ENCODE peak calls at places on chromosomes 13 and 19, in four cellular contexts. V, F, T and S are unnamed samples.

GRCh38 chr19:40736661-40737060 is 13.6 kb downstream of the ACTMAP start:
- DNase-seq in V (no peak), F (no peak), T (no peak), S (no peak)

GRCh38 chr13:30908416-30908980 is 2.4 kb downstream of the MEDAG start:
- DNase-seq in V (no peak), F (no peak), T (no peak), S (no peak)

GRCh38 chr13:111174377-111174776 is 59.3 kb downstream of the ARHGEF7 start:
- DNase-seq in V (no peak), F (no peak), T (no peak), S (no peak)

GRCh38 chr13:80751854-80752253 is 410.9 kb upstream of the SPRY2 start:
- DNase-seq in V (no peak), F (no peak), T (no peak), S (peak; percentile 82)

GRCh38 chr19:1907563-1908363 is 2.6 kb downstream of the ADAT3 start:
- DNase-seq in V (no peak), F (no peak), T (peak; percentile 92), S (no peak)

GRCh38 chr13:23921451-23921888 is 24.2 kb upstream of the C1QTNF9B start:
- DNase-seq in V (peak; percentile 68), F (peak; percentile 54), T (peak; percentile 38), S (peak; percentile 93)

GRCh38 chr13:103040006-103040405 is 26.2 kb downstream of the SLC10A2 start:
- DNase-seq in V (no peak), F (no peak), T (no peak), S (no peak)

GRCh38 chr13:74259641-74260040 is 125.4 kb upstream of the KLF12 start:
- DNase-seq in V (no peak), F (no peak), T (no peak), S (no peak)

GRCh38 chr19:41821003-41821735 is 23.3 kb downstream of the LYPD4 start:
- DNase-seq in V (peak; percentile 76), F (peak; percentile 27), T (no peak), S (peak; percentile 73)

GRCh38 chr19:44927746-44928145 is 13.3 kb downstream of the APOC1 start:
- DNase-seq in V (no peak), F (no peak), T (no peak), S (no peak)

GRCh38 chr13:21365574-21365973 is 93.5 kb downstream of the ZDHHC20 start:
- DNase-seq in V (no peak), F (no peak), T (no peak), S (no peak)

GRCh38 chr19:40139533-40140287 is 49.0 kb upstream of the ZNF780A start:
- DNase-seq in V (no peak), F (no peak), T (no peak), S (peak; percentile 44)

GRCh38 chr19:40570313-40571004 is 6.2 kb upstream of the SHKBP1 start:
- DNase-seq in V (peak; percentile 100), F (peak; percentile 100), T (peak; percentile 100), S (peak; percentile 100)

GRCh38 chr19:41703602-41704293 is 4.7 kb upstream of the CEACAM5 start:
- DNase-seq in V (peak; percentile 13), F (no peak), T (no peak), S (no peak)

GRCh38 chr13:28467034-28467433 is 27.9 kb downstream of the FLT1 start:
- DNase-seq in V (no peak), F (no peak), T (no peak), S (peak; percentile 32)

GRCh38 chr13:110387451-110388140 is 80.5 kb downstream of the COL4A2 start:
- DNase-seq in V (peak; percentile 73), F (no peak), T (peak; percentile 61), S (peak; percentile 70)

GRCh38 chr13:110811008-110811720 is 97.7 kb downstream of the ING1 start:
- DNase-seq in V (no peak), F (no peak), T (no peak), S (no peak)

GRCh38 chr19:1655992-1656608 is 3.7 kb upstream of the TCF3 start:
- DNase-seq in V (no peak), F (no peak), T (no peak), S (no peak)

GRCh38 chr19:33000510-33000909 is 28.5 kb downstream of the FAAP24 start:
- DNase-seq in V (no peak), F (no peak), T (no peak), S (no peak)

GRCh38 chr13:78147905-78148304 is 229.3 kb upstream of the EDNRB start:
- DNase-seq in V (no peak), F (no peak), T (peak; percentile 18), S (peak; percentile 88)

GRCh38 chr13:21894091-21894490 is 223.2 kb downstream of the FGF9 start:
- DNase-seq in V (no peak), F (no peak), T (no peak), S (no peak)

GRCh38 chr13:37816276-37816675 is 53.3 kb downstream of the TRPC4 start:
- DNase-seq in V (no peak), F (no peak), T (no peak), S (no peak)

GRCh38 chr19:33621811-33622504 is at the start of gene CHST8:
- DNase-seq in V (peak; percentile 82), F (no peak), T (peak; percentile 11), S (peak; percentile 74)

GRCh38 chr13:100357764-100358163 is 230.8 kb downstream of the GGACT start:
- DNase-seq in V (no peak), F (no peak), T (no peak), S (no peak)

GRCh38 chr19:34232566-34233481 is 21.5 kb upstream of the GARRE1 start:
- DNase-seq in V (no peak), F (no peak), T (no peak), S (no peak)

GRCh38 chr13:78121001-78121400 is 202.4 kb upstream of the EDNRB start:
- DNase-seq in V (no peak), F (no peak), T (no peak), S (peak; percentile 61)

GRCh38 chr13:40505196-40505595 is 161.2 kb downstream of the FOXO1 start:
- DNase-seq in V (no peak), F (no peak), T (no peak), S (no peak)

GRCh38 chr19:2983351-2984195 is 6.2 kb downstream of the TLE6 start:
- DNase-seq in V (peak; percentile 92), F (peak; percentile 83), T (peak; percentile 98), S (peak; percentile 88)

GRCh38 chr13:90447735-90448103 is 899.8 kb upstream of the MIR17HG start:
- DNase-seq in V (no peak), F (no peak), T (no peak), S (peak; percentile 91)

GRCh38 chr19:44847144-44848035 is 1.3 kb downstream of the NECTIN2 start:
- DNase-seq in V (peak; percentile 81), F (no peak), T (peak; percentile 41), S (peak; percentile 76)

GRCh38 chr13:94312511-94313191 is 166.8 kb downstream of the DCT start:
- DNase-seq in V (no peak), F (no peak), T (no peak), S (peak; percentile 30)

GRCh38 chr19:8585894-8586750 is 8.9 kb upstream of the MYO1F start:
- DNase-seq in V (peak; percentile 93), F (peak; percentile 64), T (peak; percentile 51), S (peak; percentile 89)

DNA sequence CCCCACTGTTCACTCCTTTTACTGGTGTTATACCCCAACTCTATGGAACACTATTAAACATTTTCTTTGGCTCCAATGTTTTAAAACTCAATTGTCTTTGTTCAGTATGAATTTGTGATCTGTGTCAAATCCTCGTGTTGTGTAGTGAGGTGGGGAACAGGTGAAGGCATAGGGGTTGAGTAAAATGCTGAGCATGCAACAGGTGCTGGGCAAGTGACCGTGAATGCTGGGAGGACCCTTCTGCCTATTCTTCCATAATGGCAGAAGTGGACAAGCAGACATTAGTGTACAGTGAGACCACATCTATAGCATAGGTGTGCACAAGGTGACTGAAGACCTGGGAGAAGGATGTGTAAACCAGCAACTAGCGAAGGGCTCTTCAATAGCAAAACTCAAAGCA is 1188.0 kb downstream of the UQCRFS1 start:
- DNase-seq in V (no peak), F (no peak), T (no peak), S (no peak)
- H2AK5ac ChIP-seq in V (no peak overlapping the region), F (no peak overlapping the region), T (no peak overlapping the region), S (no peak overlapping the region)

DNA sequence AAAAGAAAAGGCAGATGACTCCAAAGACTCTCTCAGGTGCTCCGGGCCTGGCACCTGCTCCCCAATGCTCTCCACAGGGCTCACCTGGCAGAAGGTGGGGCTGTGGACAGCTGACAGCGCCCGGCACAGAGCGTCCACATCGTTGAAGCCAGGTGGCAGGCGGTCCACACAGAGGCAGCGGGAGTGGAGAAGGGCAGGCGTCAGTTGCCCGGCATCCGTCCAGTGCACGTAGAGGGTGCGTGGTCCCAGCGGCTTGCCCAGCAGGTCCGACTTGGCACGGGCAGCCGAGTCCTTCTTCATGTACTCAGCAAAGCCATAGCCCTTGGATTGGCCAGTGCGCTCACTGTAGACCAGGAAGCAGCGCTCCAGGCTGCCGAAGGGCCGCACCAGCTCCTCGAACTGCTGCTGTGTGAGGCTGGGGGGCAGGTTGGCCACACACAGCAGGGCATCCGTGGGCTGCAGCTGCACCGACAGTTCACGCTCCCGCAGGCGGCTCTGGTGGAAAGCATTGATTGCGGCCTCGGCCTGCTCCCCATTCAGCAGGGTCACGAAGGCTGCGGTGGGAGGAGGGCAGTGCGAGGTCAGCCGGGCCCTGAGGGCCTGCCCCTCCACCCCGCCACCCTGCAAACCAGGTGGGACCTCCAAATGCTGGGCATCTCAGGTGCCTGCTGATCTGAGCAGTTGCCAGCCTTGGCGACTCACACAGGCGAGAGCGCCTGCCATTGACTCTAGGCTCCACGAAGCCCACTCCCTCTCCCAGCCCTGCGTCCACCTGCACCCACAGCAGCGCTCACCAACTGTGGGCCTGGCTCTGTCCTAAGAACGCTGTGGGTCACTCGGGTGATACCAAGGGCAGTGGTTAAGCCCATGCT is 4.5 kb downstream of the RAVER1 start:
- DNase-seq in V (no peak), F (no peak), T (no peak), S (no peak)
- H3K79me2 ChIP-seq in V (peaks cover 8% of the 10 kb centered on the region), F (peaks cover 5% of the 10 kb centered on the region), T (peaks cover 11% of the 10 kb centered on the region), S (peaks cover 17% of the 10 kb centered on the region)

DNA sequence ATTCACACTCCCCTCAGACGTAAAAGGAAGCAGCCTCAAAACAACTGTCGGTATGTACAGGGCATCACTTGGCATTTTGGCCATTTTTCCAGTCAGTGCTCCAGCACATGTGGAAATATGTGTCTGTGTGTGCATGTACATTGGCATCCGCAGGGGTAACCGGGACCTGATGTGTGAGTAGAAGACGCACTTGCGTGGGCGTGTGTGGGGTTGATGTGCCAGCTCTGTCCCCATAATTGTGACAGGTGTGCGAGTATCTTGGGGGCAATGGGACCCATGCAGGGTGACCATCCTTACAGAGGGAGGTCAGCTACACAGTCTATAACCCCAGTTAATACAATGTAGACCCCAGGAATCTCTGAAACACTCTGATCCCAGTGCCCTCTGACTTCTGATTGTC is 7.3 kb upstream of the ZNF331 start:
- DNase-seq in V (no peak), F (no peak), T (no peak), S (no peak)
- H4K8ac ChIP-seq in V (no peak overlapping the region), F (no peak overlapping the region), T (no peak overlapping the region), S (no peak overlapping the region)

GRCh38 chr19:5047251-5047935 is 78.5 kb downstream of the KDM4B start:
- DNase-seq in V (no peak), F (no peak), T (no peak), S (no peak)
- H2AK5ac ChIP-seq in V (no peak overlapping the region), F (no peak overlapping the region), T (no peak overlapping the region), S (no peak overlapping the region)